ENCODE peak calls at places on chromosomes 6 and 20, in ten cellular contexts. V is T47D; E is stimulated activated CD4-positive, alpha-beta T cell treated with anti-CD3 and anti-CD28 coated beads, Interleukin-1b, Interleukin-23, amount 100 ng/mL, for 4 hours; P is GOT3; Q is cardiac fibroblast; A is foreskin fibroblast; N is naive thymus-derived CD4-positive, alpha-beta T cell; U is CD8-positive, alpha-beta T cell; B is Calu3; K is HS-27A. L is an unnamed sample.
A peak's percentile ranks its signal among the peaks of the same experiment; 100 is the strongest.

GRCh38 chr6:113405326-113406050 is 451.7 kb upstream of the MARCKS start:
- DNase-seq in P (no peak), V (peak; percentile 15), B (no peak), K (no peak), A (peak; percentile 81), U (no peak), E (no peak), Q (peak; percentile 20), N (no peak), L (no peak)

GRCh38 chr6:39791850-39792500 is at the start of gene DAAM2:
- DNase-seq in K (no peak), Q (peak; percentile 75), V (peak; percentile 33), A (peak; percentile 81), P (no peak), E (no peak), U (no peak), N (no peak), B (no peak), L (no peak)

GRCh38 chr20:45405566-45406259 is 2.4 kb upstream of the DBNDD2 start:
- DNase-seq in Q (no peak), K (no peak), E (no peak), N (no peak), U (no peak), B (peak; percentile 37), P (no peak), A (peak; percentile 39), V (peak; percentile 33), L (no peak)

GRCh38 chr6:70849348-70850069 is 107.4 kb downstream of the B3GAT2 start:
- DNase-seq in K (no peak), V (no peak), U (no peak), P (no peak), A (no peak), B (no peak), Q (no peak), E (no peak), N (no peak), L (no peak)

GRCh38 chr20:41177636-41178035 is 40.3 kb downstream of the PLCG1 start:
- DNase-seq in Q (peak; percentile 95), P (peak; percentile 75), B (peak; percentile 25), K (peak; percentile 95), N (no peak), A (peak; percentile 95), V (no peak), U (no peak), E (no peak), L (peak; percentile 81)

GRCh38 chr6:158753826-158754225 is 65.3 kb downstream of the EZR start:
- DNase-seq in E (no peak), P (no peak), V (no peak), N (no peak), A (no peak), U (no peak), Q (no peak), K (no peak), B (no peak), L (no peak)

GRCh38 chr20:33209789-33210188 is 7.4 kb upstream of the BPIFA3 start:
- DNase-seq in E (no peak), B (peak; percentile 89), P (no peak), N (peak; percentile 7), U (no peak), K (peak; percentile 17), A (peak; percentile 75), V (peak; percentile 91), Q (peak; percentile 63), L (peak; percentile 4)

GRCh38 chr6:88135578-88136114 is 30.5 kb downstream of the CNR1 start:
- DNase-seq in K (no peak), V (no peak), B (no peak), N (no peak), E (no peak), P (no peak), U (no peak), Q (no peak), A (no peak), L (no peak)

GRCh38 chr6:78835817-78836216 is 31.5 kb upstream of the IRAK1BP1 start:
- DNase-seq in P (no peak), N (no peak), A (peak; percentile 10), Q (peak; percentile 18), V (peak; percentile 47), B (no peak), U (no peak), E (no peak), K (peak; percentile 7), L (no peak)

GRCh38 chr20:51508780-51509179 is 33.7 kb downstream of the NFATC2 start:
- DNase-seq in N (no peak), A (no peak), Q (no peak), U (no peak), K (no peak), E (no peak), B (no peak), P (no peak), V (no peak), L (no peak)

GRCh38 chr6:143586557-143586956 is 75.0 kb upstream of the FUCA2 start:
- DNase-seq in Q (no peak), U (no peak), N (no peak), V (no peak), B (no peak), K (no peak), A (no peak), P (no peak), E (no peak), L (no peak)

GRCh38 chr6:107982511-107982910 is 24.5 kb upstream of the SEC63 start:
- DNase-seq in A (no peak), V (no peak), Q (no peak), N (no peak), K (no peak), B (no peak), P (no peak), U (no peak), E (no peak), L (no peak)

L was measured in skeletal muscle cell.